ENCODE peak calls at places on chromosomes 11 and 22, in six cellular contexts. One of them, this sample, is unnamed.

GRCh38 chr11:67275606-67276409 is 9.5 kb downstream of the GRK2 start:
- DNase-seq in mesendoderm: peak; percentile 27
- DNase-seq in IMR-90: no peak
- DNase-seq in trophoblast cell: no peak
- DNase-seq in mesenchymal stem cell: no peak
- DNase-seq in H1: no peak
- DNase-seq in this sample: no peak

GRCh38 chr11:335779-336665 is 15.4 kb upstream of the IFITM3 start:
- DNase-seq in mesendoderm: no peak
- DNase-seq in IMR-90: no peak
- DNase-seq in trophoblast cell: no peak
- DNase-seq in mesenchymal stem cell: peak; percentile 31
- DNase-seq in H1: no peak
- DNase-seq in this sample: no peak

GRCh38 chr11:12835286-12835685 is 161.1 kb downstream of the TEAD1 start:
- DNase-seq in mesendoderm: no peak
- DNase-seq in IMR-90: no peak
- DNase-seq in trophoblast cell: peak; percentile 39
- DNase-seq in mesenchymal stem cell: no peak
- DNase-seq in H1: no peak
- DNase-seq in this sample: no peak

GRCh38 chr11:61725632-61726280 is 26.7 kb upstream of the MYRF start:
- DNase-seq in mesendoderm: no peak
- DNase-seq in IMR-90: peak; percentile 69
- DNase-seq in trophoblast cell: no peak
- DNase-seq in mesenchymal stem cell: peak; percentile 68
- DNase-seq in H1: no peak
- DNase-seq in this sample: no peak

GRCh38 chr11:70201876-70202861 is 927 bp upstream of the FADD start:
- DNase-seq in mesendoderm: no peak
- DNase-seq in IMR-90: no peak
- DNase-seq in trophoblast cell: no peak
- DNase-seq in mesenchymal stem cell: peak; percentile 54
- DNase-seq in H1: no peak
- DNase-seq in this sample: no peak

GRCh38 chr11:72239296-72239848 is 4.6 kb downstream of the PHOX2A start:
- DNase-seq in mesendoderm: peak; percentile 78
- DNase-seq in IMR-90: peak; percentile 38
- DNase-seq in trophoblast cell: peak; percentile 44
- DNase-seq in mesenchymal stem cell: peak; percentile 41
- DNase-seq in H1: peak; percentile 64
- DNase-seq in this sample: no peak

GRCh38 chr11:17591293-17591692 is 44.2 kb downstream of the OTOG start:
- DNase-seq in mesendoderm: no peak
- DNase-seq in IMR-90: no peak
- DNase-seq in trophoblast cell: no peak
- DNase-seq in mesenchymal stem cell: no peak
- DNase-seq in H1: peak; percentile 10
- DNase-seq in this sample: no peak

GRCh38 chr11:4044971-4045646 is 49.5 kb upstream of the RRM1 start:
- DNase-seq in mesendoderm: no peak
- DNase-seq in IMR-90: no peak
- DNase-seq in trophoblast cell: no peak
- DNase-seq in mesenchymal stem cell: no peak
- DNase-seq in H1: no peak
- DNase-seq in this sample: no peak

GRCh38 chr22:32850591-32851517 is 49.3 kb downstream of the TIMP3 start:
- DNase-seq in mesendoderm: no peak
- DNase-seq in IMR-90: no peak
- DNase-seq in trophoblast cell: peak; percentile 78
- DNase-seq in mesenchymal stem cell: peak; percentile 32
- DNase-seq in H1: no peak
- DNase-seq in this sample: no peak

GRCh38 chr11:45204761-45205160 is 58.3 kb downstream of the PRDM11 start:
- DNase-seq in mesendoderm: peak; percentile 60
- DNase-seq in IMR-90: no peak
- DNase-seq in trophoblast cell: no peak
- DNase-seq in mesenchymal stem cell: no peak
- DNase-seq in H1: no peak
- DNase-seq in this sample: no peak

GRCh38 chr11:91136631-91137030 is 913.8 kb upstream of the CHORDC1 start:
- DNase-seq in mesendoderm: no peak
- DNase-seq in IMR-90: peak; percentile 7
- DNase-seq in trophoblast cell: no peak
- DNase-seq in mesenchymal stem cell: peak; percentile 9
- DNase-seq in H1: no peak
- DNase-seq in this sample: no peak

GRCh38 chr11:125950178-125950490 is 4.3 kb downstream of the VSIG10L2 start:
- DNase-seq in mesendoderm: no peak
- DNase-seq in IMR-90: no peak
- DNase-seq in trophoblast cell: no peak
- DNase-seq in mesenchymal stem cell: no peak
- DNase-seq in H1: peak; percentile 43
- DNase-seq in this sample: no peak

GRCh38 chr11:27701262-27702105 is 1.2 kb upstream of the BDNF start:
- DNase-seq in mesendoderm: no peak
- DNase-seq in IMR-90: peak; percentile 89
- DNase-seq in trophoblast cell: peak; percentile 38
- DNase-seq in mesenchymal stem cell: peak; percentile 82
- DNase-seq in H1: no peak
- DNase-seq in this sample: no peak

GRCh38 chr11:61834278-61835004 is 6.3 kb downstream of the FADS2 start:
- DNase-seq in mesendoderm: peak; percentile 92
- DNase-seq in IMR-90: peak; percentile 47
- DNase-seq in trophoblast cell: peak; percentile 21
- DNase-seq in mesenchymal stem cell: peak; percentile 93
- DNase-seq in H1: peak; percentile 55
- DNase-seq in this sample: no peak

GRCh38 chr11:118618115-118618990 is 10.9 kb downstream of the PHLDB1 start:
- DNase-seq in mesendoderm: no peak
- DNase-seq in IMR-90: peak; percentile 96
- DNase-seq in trophoblast cell: no peak
- DNase-seq in mesenchymal stem cell: peak; percentile 99
- DNase-seq in H1: no peak
- DNase-seq in this sample: no peak

GRCh38 chr11:59756496-59756840 is 1.3 kb downstream of the STX3 start:
- DNase-seq in mesendoderm: no peak
- DNase-seq in IMR-90: no peak
- DNase-seq in trophoblast cell: no peak
- DNase-seq in mesenchymal stem cell: no peak
- DNase-seq in H1: no peak
- DNase-seq in this sample: no peak

GRCh38 chr22:21594865-21595452 is 27.4 kb downstream of the UBE2L3 start:
- DNase-seq in mesendoderm: no peak
- DNase-seq in IMR-90: no peak
- DNase-seq in trophoblast cell: no peak
- DNase-seq in mesenchymal stem cell: no peak
- DNase-seq in H1: no peak
- DNase-seq in this sample: no peak

GRCh38 chr22:28442951-28443876 is 236.4 kb downstream of the TTC28 start:
- DNase-seq in mesendoderm: peak; percentile 91
- DNase-seq in IMR-90: peak; percentile 76
- DNase-seq in trophoblast cell: peak; percentile 22
- DNase-seq in mesenchymal stem cell: peak; percentile 71
- DNase-seq in H1: peak; percentile 54
- DNase-seq in this sample: peak; percentile 39

GRCh38 chr22:37501176-37501609 is 15.0 kb upstream of the MFNG start:
- DNase-seq in mesendoderm: no peak
- DNase-seq in IMR-90: no peak
- DNase-seq in trophoblast cell: no peak
- DNase-seq in mesenchymal stem cell: no peak
- DNase-seq in H1: no peak
- DNase-seq in this sample: no peak

GRCh38 chr11:31150841-31151240 is 218.7 kb downstream of the DCDC1 start:
- DNase-seq in mesendoderm: no peak
- DNase-seq in IMR-90: no peak
- DNase-seq in trophoblast cell: no peak
- DNase-seq in mesenchymal stem cell: no peak
- DNase-seq in H1: no peak
- DNase-seq in this sample: no peak

GRCh38 chr11:77704029-77704428 is 66.4 kb upstream of the CLNS1A start:
- DNase-seq in mesendoderm: peak; percentile 7
- DNase-seq in IMR-90: no peak
- DNase-seq in trophoblast cell: peak; percentile 64
- DNase-seq in mesenchymal stem cell: no peak
- DNase-seq in H1: no peak
- DNase-seq in this sample: no peak

GRCh38 chr11:65400295-65401072 is 14.0 kb downstream of the FRMD8 start:
- DNase-seq in mesendoderm: no peak
- DNase-seq in IMR-90: no peak
- DNase-seq in trophoblast cell: no peak
- DNase-seq in mesenchymal stem cell: no peak
- DNase-seq in H1: no peak
- DNase-seq in this sample: no peak

GRCh38 chr11:112977620-112978212 is 16.5 kb downstream of the NCAM1 start:
- DNase-seq in mesendoderm: no peak
- DNase-seq in IMR-90: peak; percentile 13
- DNase-seq in trophoblast cell: peak; percentile 15
- DNase-seq in mesenchymal stem cell: peak; percentile 91
- DNase-seq in H1: no peak
- DNase-seq in this sample: peak; percentile 15

GRCh38 chr11:13462311-13462927 is 603 bp downstream of the BTBD10 start:
- DNase-seq in mesendoderm: peak; percentile 92
- DNase-seq in IMR-90: peak; percentile 41
- DNase-seq in trophoblast cell: peak; percentile 94
- DNase-seq in mesenchymal stem cell: peak; percentile 74
- DNase-seq in H1: peak; percentile 84
- DNase-seq in this sample: peak; percentile 51

GRCh38 chr11:70466154-70466553 is 67.8 kb downstream of the CTTN start:
- DNase-seq in mesendoderm: peak; percentile 52
- DNase-seq in IMR-90: peak; percentile 15
- DNase-seq in trophoblast cell: peak; percentile 64
- DNase-seq in mesenchymal stem cell: peak; percentile 28
- DNase-seq in H1: no peak
- DNase-seq in this sample: no peak

GRCh38 chr11:67435727-67436458 is 1.6 kb downstream of the PTPRCAP start:
- DNase-seq in mesendoderm: no peak
- DNase-seq in IMR-90: no peak
- DNase-seq in trophoblast cell: no peak
- DNase-seq in mesenchymal stem cell: no peak
- DNase-seq in H1: no peak
- DNase-seq in this sample: no peak

GRCh38 chr11:13141731-13142724 is 132.9 kb downstream of the RASSF10 start:
- DNase-seq in mesendoderm: no peak
- DNase-seq in IMR-90: no peak
- DNase-seq in trophoblast cell: peak; percentile 56
- DNase-seq in mesenchymal stem cell: no peak
- DNase-seq in H1: no peak
- DNase-seq in this sample: no peak

GRCh38 chr11:77569671-77570070 is 20.1 kb upstream of the AQP11 start:
- DNase-seq in mesendoderm: no peak
- DNase-seq in IMR-90: no peak
- DNase-seq in trophoblast cell: no peak
- DNase-seq in mesenchymal stem cell: no peak
- DNase-seq in H1: no peak
- DNase-seq in this sample: no peak

GRCh38 chr11:93547028-93547427 is 3.8 kb upstream of the SMCO4 start:
- DNase-seq in mesendoderm: no peak
- DNase-seq in IMR-90: no peak
- DNase-seq in trophoblast cell: peak; percentile 99
- DNase-seq in mesenchymal stem cell: no peak
- DNase-seq in H1: no peak
- DNase-seq in this sample: no peak

GRCh38 chr22:27670701-27671412 is 130.7 kb downstream of the MN1 start:
- DNase-seq in mesendoderm: peak; percentile 98
- DNase-seq in IMR-90: no peak
- DNase-seq in trophoblast cell: no peak
- DNase-seq in mesenchymal stem cell: peak; percentile 42
- DNase-seq in H1: peak; percentile 78
- DNase-seq in this sample: peak; percentile 90

GRCh38 chr11:10118830-10119229 is 175.2 kb downstream of the SBF2 start:
- DNase-seq in mesendoderm: no peak
- DNase-seq in IMR-90: no peak
- DNase-seq in trophoblast cell: no peak
- DNase-seq in mesenchymal stem cell: no peak
- DNase-seq in H1: no peak
- DNase-seq in this sample: no peak

GRCh38 chr11:17563961-17564686 is 17.1 kb downstream of the OTOG start:
- DNase-seq in mesendoderm: no peak
- DNase-seq in IMR-90: no peak
- DNase-seq in trophoblast cell: no peak
- DNase-seq in mesenchymal stem cell: no peak
- DNase-seq in H1: no peak
- DNase-seq in this sample: no peak

GRCh38 chr11:126140932-126141291 is 70.5 kb downstream of the RPUSD4 start:
- DNase-seq in mesendoderm: no peak
- DNase-seq in IMR-90: peak; percentile 70
- DNase-seq in trophoblast cell: no peak
- DNase-seq in mesenchymal stem cell: peak; percentile 90
- DNase-seq in H1: no peak
- DNase-seq in this sample: no peak

GRCh38 chr11:79484872-79485271 is 44.0 kb upstream of the TENM4 start:
- DNase-seq in mesendoderm: no peak
- DNase-seq in IMR-90: no peak
- DNase-seq in trophoblast cell: no peak
- DNase-seq in mesenchymal stem cell: no peak
- DNase-seq in H1: no peak
- DNase-seq in this sample: no peak
- H3K4me3 ChIP-seq in mesendoderm: no peak overlapping the region
- H3K4me3 ChIP-seq in IMR-90: no peak overlapping the region
- H3K4me3 ChIP-seq in trophoblast cell: no peak overlapping the region
- H3K4me3 ChIP-seq in mesenchymal stem cell: no peak overlapping the region
- H3K4me3 ChIP-seq in H1: no peak overlapping the region
- H3K4me3 ChIP-seq in this sample: no peak overlapping the region

DNA sequence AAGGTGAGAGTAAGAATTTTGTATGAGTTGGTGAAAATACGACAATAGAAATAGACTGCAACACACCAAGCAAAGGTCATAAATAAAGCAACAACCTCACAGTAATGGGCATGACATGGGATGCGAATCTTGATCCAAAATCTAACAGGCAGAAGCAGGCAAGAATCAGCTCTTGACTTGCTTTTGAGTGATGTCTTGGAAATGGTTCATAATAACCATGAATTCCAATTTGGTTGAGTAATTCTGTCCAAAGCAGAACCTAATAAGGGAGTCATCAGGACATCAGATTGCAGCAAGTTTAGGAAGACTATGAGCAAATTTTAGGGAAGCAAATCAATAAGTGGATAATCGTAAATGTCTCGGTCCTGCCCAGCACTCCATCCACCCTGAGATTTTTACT is 224.0 kb upstream of the ISX start:
- DNase-seq in mesendoderm: no peak
- DNase-seq in IMR-90: no peak
- DNase-seq in trophoblast cell: no peak
- DNase-seq in mesenchymal stem cell: no peak
- DNase-seq in H1: no peak
- DNase-seq in this sample: no peak
- H2AK5ac ChIP-seq in mesendoderm: no peak overlapping the region
- H2AK5ac ChIP-seq in IMR-90: no peak overlapping the region
- H2AK5ac ChIP-seq in trophoblast cell: no peak overlapping the region
- H2AK5ac ChIP-seq in mesenchymal stem cell: no peak overlapping the region
- H2AK5ac ChIP-seq in H1: peak overlapping the region; percentile 44
- H2AK5ac ChIP-seq in this sample: no peak overlapping the region

GRCh38 chr11:46895821-46896220 is 22.5 kb downstream of the LRP4 start:
- DNase-seq in mesendoderm: no peak
- DNase-seq in IMR-90: no peak
- DNase-seq in trophoblast cell: no peak
- DNase-seq in mesenchymal stem cell: no peak
- DNase-seq in H1: no peak
- DNase-seq in this sample: no peak
- H3K4me3 ChIP-seq in mesendoderm: no peak overlapping the region
- H3K4me3 ChIP-seq in IMR-90: no peak overlapping the region
- H3K4me3 ChIP-seq in trophoblast cell: peak overlapping the region; percentile 20
- H3K4me3 ChIP-seq in mesenchymal stem cell: no peak overlapping the region
- H3K4me3 ChIP-seq in H1: no peak overlapping the region
- H3K4me3 ChIP-seq in this sample: no peak overlapping the region

GRCh38 chr11:57638811-57639320 is 10.8 kb downstream of the YPEL4 start:
- DNase-seq in mesendoderm: peak; percentile 45
- DNase-seq in IMR-90: no peak
- DNase-seq in trophoblast cell: no peak
- DNase-seq in mesenchymal stem cell: no peak
- DNase-seq in H1: no peak
- DNase-seq in this sample: peak; percentile 32
- H2AK5ac ChIP-seq in mesendoderm: peak overlapping the region; percentile 95
- H2AK5ac ChIP-seq in IMR-90: peak overlapping the region; percentile 98
- H2AK5ac ChIP-seq in trophoblast cell: peak overlapping the region; percentile 87
- H2AK5ac ChIP-seq in mesenchymal stem cell: peak overlapping the region; percentile 88
- H2AK5ac ChIP-seq in H1: peak overlapping the region; percentile 99
- H2AK5ac ChIP-seq in this sample: peak overlapping the region; percentile 96

This sample was measured in neuronal stem cell.